ENCODE peak calls at places on chromosomes 16 and 17, in four cellular contexts. H, Q, T and G are unnamed samples.

GRCh38 chr17:82246365-82247174 is 17.7 kb downstream of the SLC16A3 start:
- DNase-seq in H (peak), T (no peak), Q (no peak), G (no peak)

GRCh38 chr17:47373002-47373401 is 49.2 kb downstream of the EFCAB13 start:
- DNase-seq in Q (no peak), T (no peak), H (no peak), G (no peak)

GRCh38 chr17:2926019-2926650 is 129.9 kb downstream of the RAP1GAP2 start:
- DNase-seq in Q (no peak), T (no peak), H (peak), G (no peak)

GRCh38 chr17:70405492-70406220 is 236.3 kb downstream of the KCNJ2 start:
- DNase-seq in H (peak), Q (no peak), T (no peak), G (no peak)

GRCh38 chr17:37361543-37361942 is 14.2 kb upstream of the C17orf78 start:
- DNase-seq in Q (no peak), T (no peak), H (peak), G (no peak)

GRCh38 chr17:9110501-9110900 is 89.2 kb downstream of the NTN1 start:
- DNase-seq in H (no peak), T (no peak), Q (no peak), G (no peak)

GRCh38 chr17:71521724-71522123 is 599.1 kb upstream of the SOX9 start:
- DNase-seq in T (no peak), H (no peak), Q (no peak), G (no peak)

GRCh38 chr17:48621410-48622387 is 4.5 kb downstream of the HOXB9 start:
- DNase-seq in H (no peak), Q (peak), T (no peak), G (no peak)

GRCh38 chr16:3112058-3112880 is at the start of gene ZNF205:
- DNase-seq in Q (peak), T (peak), H (peak), G (peak)

GRCh38 chr17:73261952-73262675 is 434 bp upstream of the CPSF4L start:
- DNase-seq in Q (no peak), H (peak), T (no peak), G (no peak)

GRCh38 chr17:29694923-29695563 is 72.3 kb upstream of the CORO6 start:
- DNase-seq in Q (no peak), T (no peak), H (no peak), G (no peak)

GRCh38 chr17:39252788-39253460 is 27.2 kb upstream of the STAC2 start:
- DNase-seq in H (no peak), T (no peak), Q (no peak), G (no peak)
- TF ChIP-seq CTCF in H (no peak), T (no peak), Q (no peak), G (no peak)

DNA sequence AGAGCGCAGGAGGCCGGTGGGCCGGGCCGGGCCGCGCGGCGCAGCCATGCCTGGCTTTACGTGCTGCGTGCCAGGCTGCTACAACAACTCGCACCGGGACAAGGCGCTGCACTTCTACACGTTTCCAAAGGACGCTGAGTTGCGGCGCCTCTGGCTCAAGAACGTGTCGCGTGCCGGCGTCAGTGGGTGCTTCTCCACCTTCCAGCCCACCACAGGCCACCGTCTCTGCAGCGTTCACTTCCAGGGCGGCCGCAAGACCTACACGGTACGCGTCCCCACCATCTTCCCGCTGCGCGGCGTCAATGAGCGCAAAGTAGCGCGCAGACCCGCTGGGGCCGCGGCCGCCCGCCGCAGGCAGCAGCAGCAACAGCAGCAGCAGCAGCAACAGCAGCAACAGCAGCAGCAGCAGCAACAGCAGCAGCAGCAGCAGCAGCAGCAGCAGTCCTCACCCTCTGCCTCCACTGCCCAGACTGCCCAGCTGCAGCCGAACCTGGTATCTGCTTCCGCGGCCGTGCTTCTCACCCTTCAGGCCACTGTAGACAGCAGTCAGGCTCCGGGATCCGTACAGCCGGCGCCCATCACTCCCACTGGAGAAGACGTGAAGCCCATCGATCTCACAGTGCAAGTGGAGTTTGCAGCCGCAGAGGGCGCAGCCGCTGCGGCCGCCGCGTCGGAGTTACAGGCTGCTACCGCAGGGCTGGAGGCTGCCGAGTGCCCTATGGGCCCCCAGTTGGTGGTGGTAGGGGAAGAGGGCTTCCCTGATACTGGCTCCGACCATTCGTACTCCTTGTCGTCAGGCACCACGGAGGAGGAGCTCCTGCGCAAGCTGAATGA is 606 bp downstream of the THAP11 start:
- DNase-seq in T (peak), Q (peak), H (peak), G (peak)
- TF ChIP-seq CTCF in T (no peak), Q (no peak), H (peak), G (peak)

DNA sequence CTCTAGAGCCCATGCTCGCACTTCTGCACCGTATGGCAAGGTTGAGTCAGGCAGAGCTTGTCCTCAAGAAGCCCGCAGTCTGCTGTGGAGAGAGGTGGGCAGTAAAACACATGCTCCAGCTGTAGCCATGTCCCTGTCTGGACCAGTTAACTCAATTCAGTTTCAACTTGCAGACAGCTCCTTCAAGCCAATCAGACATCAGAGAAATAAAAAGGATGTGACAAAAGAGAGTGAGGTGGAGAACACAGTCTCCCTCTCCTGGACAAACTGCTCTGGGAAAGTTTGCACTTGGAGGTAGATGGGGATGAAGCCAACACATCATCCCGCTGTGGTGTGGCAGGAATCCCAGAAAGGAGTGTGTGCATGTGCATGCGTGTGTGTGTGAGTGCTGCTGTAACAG is 358.5 kb upstream of the ASIC2 start:
- DNase-seq in Q (no peak), H (no peak), T (no peak), G (no peak)
- TF ChIP-seq CTCF in Q (no peak), H (no peak), T (no peak), G (no peak)

GRCh38 chr17:27601975-27602302 is 29.0 kb upstream of the LGALS9 start:
- DNase-seq in T (no peak), Q (no peak), H (no peak), G (no peak)
- TF ChIP-seq CTCF in T (no peak), Q (peak), H (no peak), G (peak)

GRCh38 chr16:11973065-11973464 is 3.5 kb upstream of the SNX29 start:
- DNase-seq in Q (no peak), H (no peak), T (no peak), G (no peak)

GRCh38 chr16:11976850-11977205 is 294 bp downstream of the SNX29 start:
- DNase-seq in H (no peak), Q (no peak), T (no peak), G (no peak)

GRCh38 chr16:11968577-11968976 is 3.6 kb downstream of the TNFRSF17 start:
- DNase-seq in T (no peak), Q (no peak), H (no peak), G (no peak)

GRCh38 chr16:11967195-11967911 is 2.3 kb downstream of the TNFRSF17 start:
- DNase-seq in Q (no peak), T (no peak), H (no peak), G (no peak)

DNA sequence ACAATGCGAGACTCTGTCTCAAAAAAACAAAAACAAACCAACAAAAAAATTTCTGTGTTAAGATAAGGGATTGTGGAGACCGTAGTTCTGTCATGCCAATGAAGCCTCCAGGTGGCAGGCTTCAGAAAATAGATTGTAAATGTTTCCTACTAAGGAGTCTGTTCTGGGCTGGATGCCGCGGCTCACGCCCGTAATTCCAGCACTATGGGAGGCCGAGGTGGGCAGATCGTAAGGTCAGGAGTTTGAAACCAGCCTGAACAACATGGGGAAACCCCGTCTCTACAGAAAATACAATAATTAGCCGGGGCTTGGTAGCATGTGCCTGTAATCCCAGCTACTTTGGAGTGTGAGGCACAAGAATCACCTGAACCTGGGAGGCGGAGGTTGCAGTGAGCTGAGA is 4.4 kb upstream of the SNX29 start:
- DNase-seq in T (peak), Q (no peak), H (no peak), G (no peak)
- TF ChIP-seq CTCF in T (no peak), Q (no peak), H (peak), G (no peak)